ENCODE peak calls at places on chromosome 15, in seven cellular contexts. One of them, this sample, is unnamed.
A peak's percentile ranks its signal among the peaks of the same experiment; 100 is the strongest.

GRCh38 chr15:91942676-91943417 is 89.3 kb downstream of the SLCO3A1 start:
- DNase-seq in HFFc6: peak; percentile 64
- DNase-seq in WTC11: no peak
- DNase-seq in uterus: peak; percentile 92
- DNase-seq in lower lobe of right lung: peak; percentile 86
- DNase-seq in fibroblast of lung: peak; percentile 95
- DNase-seq in GM10248: no peak
- DNase-seq in this sample: no peak

GRCh38 chr15:81502436-81502835 is 128.4 kb upstream of the TMC3 start:
- DNase-seq in HFFc6: no peak
- DNase-seq in WTC11: no peak
- DNase-seq in uterus: no peak
- DNase-seq in lower lobe of right lung: no peak
- DNase-seq in fibroblast of lung: no peak
- DNase-seq in GM10248: no peak
- DNase-seq in this sample: no peak

GRCh38 chr15:71806452-71806931 is 3.9 kb upstream of the NR2E3 start:
- DNase-seq in HFFc6: peak; percentile 41
- DNase-seq in WTC11: no peak
- DNase-seq in uterus: no peak
- DNase-seq in lower lobe of right lung: no peak
- DNase-seq in fibroblast of lung: peak; percentile 52
- DNase-seq in GM10248: peak; percentile 12
- DNase-seq in this sample: no peak

GRCh38 chr15:25391971-25392733 is 46.7 kb downstream of the UBE3A start:
- DNase-seq in HFFc6: peak; percentile 85
- DNase-seq in WTC11: no peak
- DNase-seq in uterus: no peak
- DNase-seq in lower lobe of right lung: no peak
- DNase-seq in fibroblast of lung: peak; percentile 67
- DNase-seq in GM10248: no peak
- DNase-seq in this sample: no peak

GRCh38 chr15:48279608-48280007 is 51.6 kb upstream of the DUT start:
- DNase-seq in HFFc6: no peak
- DNase-seq in WTC11: no peak
- DNase-seq in uterus: no peak
- DNase-seq in lower lobe of right lung: no peak
- DNase-seq in fibroblast of lung: no peak
- DNase-seq in GM10248: no peak
- DNase-seq in this sample: no peak

GRCh38 chr15:62894322-62895085 is 148.0 kb upstream of the TPM1 start:
- DNase-seq in HFFc6: no peak
- DNase-seq in WTC11: no peak
- DNase-seq in uterus: no peak
- DNase-seq in lower lobe of right lung: no peak
- DNase-seq in fibroblast of lung: no peak
- DNase-seq in GM10248: no peak
- DNase-seq in this sample: no peak

GRCh38 chr15:74193305-74193718 is 9.3 kb downstream of the STRA6 start:
- DNase-seq in HFFc6: peak; percentile 97
- DNase-seq in WTC11: no peak
- DNase-seq in uterus: no peak
- DNase-seq in lower lobe of right lung: no peak
- DNase-seq in fibroblast of lung: peak; percentile 23
- DNase-seq in GM10248: no peak
- DNase-seq in this sample: no peak

GRCh38 chr15:77225088-77225487 is 154.2 kb upstream of the TSPAN3 start:
- DNase-seq in HFFc6: no peak
- DNase-seq in WTC11: no peak
- DNase-seq in uterus: no peak
- DNase-seq in lower lobe of right lung: no peak
- DNase-seq in fibroblast of lung: peak; percentile 37
- DNase-seq in GM10248: no peak
- DNase-seq in this sample: no peak

GRCh38 chr15:70474682-70475438 is 288.5 kb downstream of the UACA start:
- DNase-seq in HFFc6: peak; percentile 66
- DNase-seq in WTC11: no peak
- DNase-seq in uterus: peak; percentile 44
- DNase-seq in lower lobe of right lung: peak; percentile 89
- DNase-seq in fibroblast of lung: peak; percentile 99
- DNase-seq in GM10248: no peak
- DNase-seq in this sample: no peak

GRCh38 chr15:90004671-90005070 is 3.5 kb downstream of the ZNF710 start:
- DNase-seq in HFFc6: peak; percentile 95
- DNase-seq in WTC11: no peak
- DNase-seq in uterus: peak; percentile 38
- DNase-seq in lower lobe of right lung: peak; percentile 55
- DNase-seq in fibroblast of lung: peak; percentile 95
- DNase-seq in GM10248: no peak
- DNase-seq in this sample: no peak

GRCh38 chr15:92383528-92384326 is 10.0 kb upstream of the ST8SIA2 start:
- DNase-seq in HFFc6: no peak
- DNase-seq in WTC11: peak; percentile 85
- DNase-seq in uterus: no peak
- DNase-seq in lower lobe of right lung: no peak
- DNase-seq in fibroblast of lung: no peak
- DNase-seq in GM10248: peak; percentile 33
- DNase-seq in this sample: peak; percentile 51

GRCh38 chr15:100284701-100285100 is 57.1 kb downstream of the ADAMTS17 start:
- DNase-seq in HFFc6: no peak
- DNase-seq in WTC11: no peak
- DNase-seq in uterus: peak; percentile 57
- DNase-seq in lower lobe of right lung: peak; percentile 57
- DNase-seq in fibroblast of lung: no peak
- DNase-seq in GM10248: no peak
- DNase-seq in this sample: no peak

GRCh38 chr15:39145854-39146253 is 435.0 kb upstream of the THBS1 start:
- DNase-seq in HFFc6: peak; percentile 41
- DNase-seq in WTC11: no peak
- DNase-seq in uterus: no peak
- DNase-seq in lower lobe of right lung: no peak
- DNase-seq in fibroblast of lung: peak; percentile 52
- DNase-seq in GM10248: no peak
- DNase-seq in this sample: no peak

GRCh38 chr15:75532413-75533250 is 46.5 kb downstream of the PTPN9 start:
- DNase-seq in HFFc6: peak; percentile 54
- DNase-seq in WTC11: peak; percentile 33
- DNase-seq in uterus: peak; percentile 65
- DNase-seq in lower lobe of right lung: no peak
- DNase-seq in fibroblast of lung: peak; percentile 92
- DNase-seq in GM10248: no peak
- DNase-seq in this sample: no peak

GRCh38 chr15:73752817-73753214 is 335 bp downstream of the INSYN1 start:
- DNase-seq in HFFc6: no peak
- DNase-seq in WTC11: peak; percentile 47
- DNase-seq in uterus: no peak
- DNase-seq in lower lobe of right lung: no peak
- DNase-seq in fibroblast of lung: no peak
- DNase-seq in GM10248: no peak
- DNase-seq in this sample: no peak

GRCh38 chr15:70415330-70415884 is 317.7 kb upstream of the TLE3 start:
- DNase-seq in HFFc6: no peak
- DNase-seq in WTC11: no peak
- DNase-seq in uterus: no peak
- DNase-seq in lower lobe of right lung: no peak
- DNase-seq in fibroblast of lung: no peak
- DNase-seq in GM10248: no peak
- DNase-seq in this sample: no peak

GRCh38 chr15:48619446-48619845 is 26.1 kb downstream of the FBN1 start:
- DNase-seq in HFFc6: no peak
- DNase-seq in WTC11: no peak
- DNase-seq in uterus: no peak
- DNase-seq in lower lobe of right lung: no peak
- DNase-seq in fibroblast of lung: no peak
- DNase-seq in GM10248: no peak
- DNase-seq in this sample: no peak

GRCh38 chr15:42010434-42010833 is 10.4 kb downstream of the PLA2G4E start:
- DNase-seq in HFFc6: no peak
- DNase-seq in WTC11: no peak
- DNase-seq in uterus: no peak
- DNase-seq in lower lobe of right lung: no peak
- DNase-seq in fibroblast of lung: no peak
- DNase-seq in GM10248: peak; percentile 67
- DNase-seq in this sample: peak; percentile 60

GRCh38 chr15:89963301-89964288 is 37.5 kb upstream of the ZNF710 start:
- DNase-seq in HFFc6: no peak
- DNase-seq in WTC11: no peak
- DNase-seq in uterus: no peak
- DNase-seq in lower lobe of right lung: peak; percentile 78
- DNase-seq in fibroblast of lung: no peak
- DNase-seq in GM10248: no peak
- DNase-seq in this sample: no peak

GRCh38 chr15:99343836-99344551 is 92.7 kb downstream of the LRRC28 start:
- DNase-seq in HFFc6: no peak
- DNase-seq in WTC11: peak; percentile 66
- DNase-seq in uterus: peak; percentile 26
- DNase-seq in lower lobe of right lung: no peak
- DNase-seq in fibroblast of lung: no peak
- DNase-seq in GM10248: no peak
- DNase-seq in this sample: peak; percentile 8

GRCh38 chr15:74786659-74787165 is 4.8 kb downstream of the CSK start:
- DNase-seq in HFFc6: no peak
- DNase-seq in WTC11: no peak
- DNase-seq in uterus: no peak
- DNase-seq in lower lobe of right lung: no peak
- DNase-seq in fibroblast of lung: no peak
- DNase-seq in GM10248: no peak
- DNase-seq in this sample: no peak

GRCh38 chr15:81752149-81752942 is 293.5 kb downstream of the MEX3B start:
- DNase-seq in HFFc6: no peak
- DNase-seq in WTC11: no peak
- DNase-seq in uterus: peak; percentile 40
- DNase-seq in lower lobe of right lung: no peak
- DNase-seq in fibroblast of lung: peak; percentile 63
- DNase-seq in GM10248: no peak
- DNase-seq in this sample: no peak

GRCh38 chr15:42273900-42274692 is 863 bp upstream of the TMEM87A start:
- DNase-seq in HFFc6: peak; percentile 74
- DNase-seq in WTC11: peak; percentile 24
- DNase-seq in uterus: peak; percentile 53
- DNase-seq in lower lobe of right lung: peak; percentile 84
- DNase-seq in fibroblast of lung: peak; percentile 63
- DNase-seq in GM10248: peak; percentile 53
- DNase-seq in this sample: peak; percentile 33

GRCh38 chr15:95996494-95996893 is 334.0 kb upstream of the NR2F2 start:
- DNase-seq in HFFc6: no peak
- DNase-seq in WTC11: no peak
- DNase-seq in uterus: no peak
- DNase-seq in lower lobe of right lung: no peak
- DNase-seq in fibroblast of lung: peak; percentile 28
- DNase-seq in GM10248: no peak
- DNase-seq in this sample: no peak

GRCh38 chr15:63041402-63041977 is 1.1 kb upstream of the TPM1 start:
- DNase-seq in HFFc6: no peak
- DNase-seq in WTC11: no peak
- DNase-seq in uterus: peak; percentile 38
- DNase-seq in lower lobe of right lung: no peak
- DNase-seq in fibroblast of lung: no peak
- DNase-seq in GM10248: no peak
- DNase-seq in this sample: no peak

GRCh38 chr15:44545934-44546802 is 9.2 kb downstream of the EIF3J start:
- DNase-seq in HFFc6: peak; percentile 54
- DNase-seq in WTC11: no peak
- DNase-seq in uterus: no peak
- DNase-seq in lower lobe of right lung: no peak
- DNase-seq in fibroblast of lung: peak; percentile 39
- DNase-seq in GM10248: peak; percentile 45
- DNase-seq in this sample: peak; percentile 39

GRCh38 chr15:89806217-89806564 is 8.5 kb downstream of the ANPEP start:
- DNase-seq in HFFc6: no peak
- DNase-seq in WTC11: no peak
- DNase-seq in uterus: no peak
- DNase-seq in lower lobe of right lung: peak; percentile 20
- DNase-seq in fibroblast of lung: no peak
- DNase-seq in GM10248: no peak
- DNase-seq in this sample: no peak

DNA sequence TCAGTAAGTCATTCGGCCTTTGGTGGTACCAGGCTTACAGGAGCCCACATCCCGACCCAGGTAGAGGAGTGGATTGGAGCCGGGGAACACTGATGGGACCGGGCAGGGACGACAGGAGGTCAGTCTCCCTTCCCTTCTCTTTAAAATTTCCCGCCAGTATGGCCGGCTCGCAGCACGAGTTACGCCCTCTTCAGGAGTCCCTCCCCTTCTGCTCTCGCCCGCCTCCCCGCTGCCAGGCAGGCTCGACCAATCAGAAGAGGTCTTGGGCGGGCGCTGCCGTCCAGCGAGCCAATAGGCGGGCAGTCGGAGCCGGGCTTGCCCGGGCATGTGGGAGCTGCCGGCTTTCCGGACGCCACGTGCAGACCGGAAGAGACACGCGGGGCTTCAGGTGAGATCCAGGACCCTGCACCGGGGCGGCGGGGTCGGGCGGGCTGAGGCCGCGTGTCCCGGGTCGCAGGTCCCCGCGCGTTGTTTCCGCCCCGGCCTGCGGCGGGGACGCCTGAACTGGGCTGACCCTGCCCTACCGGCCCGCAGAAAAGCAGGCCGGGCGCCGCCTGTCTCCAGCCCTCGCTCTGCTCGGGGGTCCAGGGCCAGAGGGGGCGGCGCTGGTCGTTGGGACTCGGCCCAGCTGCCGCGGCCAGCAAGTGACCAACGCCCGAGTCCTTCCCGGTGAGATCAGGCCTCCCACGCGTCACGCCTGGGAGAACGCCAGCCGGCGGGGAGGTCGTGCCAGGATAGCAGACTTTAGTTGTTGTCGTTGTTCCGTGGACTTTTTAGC is at the start of gene AEN:
- DNase-seq in HFFc6: peak; percentile 96
- DNase-seq in WTC11: peak; percentile 96
- DNase-seq in uterus: peak; percentile 93
- DNase-seq in lower lobe of right lung: peak; percentile 96
- DNase-seq in fibroblast of lung: peak; percentile 95
- DNase-seq in GM10248: peak; percentile 97
- DNase-seq in this sample: peak; percentile 98
- TF ChIP-seq CTCF in HFFc6: peak; percentile 48
- TF ChIP-seq CTCF in WTC11: no peak
- TF ChIP-seq CTCF in uterus: peak; percentile 26
- TF ChIP-seq CTCF in lower lobe of right lung: peak; percentile 11
- TF ChIP-seq CTCF in fibroblast of lung: no peak
- TF ChIP-seq CTCF in GM10248: peak; percentile 22
- TF ChIP-seq CTCF in this sample: no peak

GRCh38 chr15:59105839-59106238 is 893 bp downstream of the CCNB2 start:
- DNase-seq in HFFc6: no peak
- DNase-seq in WTC11: no peak
- DNase-seq in uterus: no peak
- DNase-seq in lower lobe of right lung: no peak
- DNase-seq in fibroblast of lung: no peak
- DNase-seq in GM10248: peak; percentile 22
- DNase-seq in this sample: no peak
- TF ChIP-seq CTCF in HFFc6: no peak
- TF ChIP-seq CTCF in WTC11: no peak
- TF ChIP-seq CTCF in uterus: no peak
- TF ChIP-seq CTCF in lower lobe of right lung: no peak
- TF ChIP-seq CTCF in fibroblast of lung: peak; percentile 22
- TF ChIP-seq CTCF in GM10248: no peak
- TF ChIP-seq CTCF in this sample: peak; percentile 14

GRCh38 chr15:40338041-40338657 is 2.6 kb downstream of the CCDC9B start:
- DNase-seq in HFFc6: no peak
- DNase-seq in WTC11: peak; percentile 92
- DNase-seq in uterus: peak; percentile 69
- DNase-seq in lower lobe of right lung: peak; percentile 89
- DNase-seq in fibroblast of lung: peak; percentile 57
- DNase-seq in GM10248: peak; percentile 91
- DNase-seq in this sample: peak; percentile 92
- TF ChIP-seq CTCF in HFFc6: peak; percentile 86
- TF ChIP-seq CTCF in WTC11: peak; percentile 87
- TF ChIP-seq CTCF in uterus: peak; percentile 57
- TF ChIP-seq CTCF in lower lobe of right lung: peak; percentile 78
- TF ChIP-seq CTCF in fibroblast of lung: peak; percentile 64
- TF ChIP-seq CTCF in GM10248: peak; percentile 92
- TF ChIP-seq CTCF in this sample: peak; percentile 77

GRCh38 chr15:79195802-79196201 is 86.7 kb upstream of the ANKRD34C start:
- DNase-seq in HFFc6: no peak
- DNase-seq in WTC11: peak; percentile 50
- DNase-seq in uterus: no peak
- DNase-seq in lower lobe of right lung: no peak
- DNase-seq in fibroblast of lung: no peak
- DNase-seq in GM10248: no peak
- DNase-seq in this sample: no peak
- TF ChIP-seq CTCF in HFFc6: peak; percentile 32
- TF ChIP-seq CTCF in WTC11: peak; percentile 44
- TF ChIP-seq CTCF in uterus: no peak
- TF ChIP-seq CTCF in lower lobe of right lung: no peak
- TF ChIP-seq CTCF in fibroblast of lung: no peak
- TF ChIP-seq CTCF in GM10248: no peak
- TF ChIP-seq CTCF in this sample: no peak